ENCODE peak calls at places on chromosomes 7 and 10, in five cellular contexts. One of them, this sample, is unnamed.

GRCh38 chr7:128381161-128381821 is 19.8 kb upstream of the PRRT4 start:
- DNase-seq in brain microvascular endothelial cell: no peak
- DNase-seq in Panc1: no peak
- DNase-seq in AG04449: no peak
- DNase-seq in coronary artery: peak
- DNase-seq in this sample: no peak

GRCh38 chr7:138126928-138127327 is 50.7 kb downstream of the AKR1D1 start:
- DNase-seq in brain microvascular endothelial cell: no peak
- DNase-seq in Panc1: no peak
- DNase-seq in AG04449: no peak
- DNase-seq in coronary artery: no peak
- DNase-seq in this sample: no peak

GRCh38 chr7:157807510-157807909 is 470.7 kb downstream of the DNAJB6 start:
- DNase-seq in brain microvascular endothelial cell: peak
- DNase-seq in Panc1: no peak
- DNase-seq in AG04449: no peak
- DNase-seq in coronary artery: no peak
- DNase-seq in this sample: no peak

GRCh38 chr7:94509264-94509878 is at the start of gene CASD1:
- DNase-seq in brain microvascular endothelial cell: peak
- DNase-seq in Panc1: no peak
- DNase-seq in AG04449: no peak
- DNase-seq in coronary artery: peak
- DNase-seq in this sample: no peak

GRCh38 chr10:132498562-132499366 is 38.8 kb upstream of the INPP5A start:
- DNase-seq in brain microvascular endothelial cell: no peak
- DNase-seq in Panc1: no peak
- DNase-seq in AG04449: no peak
- DNase-seq in coronary artery: no peak
- DNase-seq in this sample: no peak

GRCh38 chr10:499991-500390 is 189.5 kb downstream of the DIP2C start:
- DNase-seq in brain microvascular endothelial cell: no peak
- DNase-seq in Panc1: no peak
- DNase-seq in AG04449: no peak
- DNase-seq in coronary artery: no peak
- DNase-seq in this sample: no peak

GRCh38 chr7:45712872-45713668 is 138.9 kb downstream of the ADCY1 start:
- DNase-seq in brain microvascular endothelial cell: no peak
- DNase-seq in Panc1: no peak
- DNase-seq in AG04449: no peak
- DNase-seq in coronary artery: no peak
- DNase-seq in this sample: no peak

GRCh38 chr7:47153076-47153475 is 428.8 kb downstream of the TNS3 start:
- DNase-seq in brain microvascular endothelial cell: peak
- DNase-seq in Panc1: no peak
- DNase-seq in AG04449: peak
- DNase-seq in coronary artery: no peak
- DNase-seq in this sample: peak

GRCh38 chr10:130045091-130045652 is 65.5 kb downstream of the C10orf143 start:
- DNase-seq in brain microvascular endothelial cell: no peak
- DNase-seq in Panc1: no peak
- DNase-seq in AG04449: no peak
- DNase-seq in coronary artery: peak
- DNase-seq in this sample: no peak
- TF ChIP-seq CTCF in brain microvascular endothelial cell: no peak
- TF ChIP-seq CTCF in Panc1: peak
- TF ChIP-seq CTCF in AG04449: peak
- TF ChIP-seq CTCF in coronary artery: no peak
- TF ChIP-seq CTCF in this sample: no peak

GRCh38 chr7:116671681-116672595 is at the start of gene MET:
- DNase-seq in brain microvascular endothelial cell: peak
- DNase-seq in Panc1: peak
- DNase-seq in AG04449: no peak
- DNase-seq in coronary artery: peak
- DNase-seq in this sample: no peak

GRCh38 chr7:116672596-116673503 is 854 bp downstream of the MET start:
- DNase-seq in brain microvascular endothelial cell: no peak
- DNase-seq in Panc1: no peak
- DNase-seq in AG04449: no peak
- DNase-seq in coronary artery: no peak
- DNase-seq in this sample: no peak

GRCh38 chr7:116671111-116671510 is 885 bp upstream of the MET start:
- DNase-seq in brain microvascular endothelial cell: no peak
- DNase-seq in Panc1: no peak
- DNase-seq in AG04449: no peak
- DNase-seq in coronary artery: no peak
- DNase-seq in this sample: no peak

GRCh38 chr7:116674508-116675173 is 2.6 kb downstream of the MET start:
- DNase-seq in brain microvascular endothelial cell: no peak
- DNase-seq in Panc1: no peak
- DNase-seq in AG04449: no peak
- DNase-seq in coronary artery: no peak
- DNase-seq in this sample: no peak

DNA sequence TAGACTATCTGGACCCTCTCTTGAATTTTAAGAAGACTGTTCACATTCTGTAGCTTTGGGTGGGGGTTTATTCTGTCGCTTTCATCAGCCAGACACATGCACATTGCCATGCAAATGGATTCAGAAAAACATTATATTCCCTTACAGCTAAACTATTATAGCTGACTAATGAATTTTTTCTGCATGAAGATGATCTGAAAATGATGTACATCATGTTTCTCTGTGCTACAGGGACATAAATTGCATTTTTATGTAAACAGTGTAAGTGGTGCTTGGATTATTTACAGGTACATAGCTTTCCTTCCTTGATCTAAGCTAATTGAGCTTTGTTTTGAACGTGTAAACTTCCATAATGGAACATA is 1.5 kb downstream of the MET start:
- DNase-seq in brain microvascular endothelial cell: no peak
- DNase-seq in Panc1: no peak
- DNase-seq in AG04449: no peak
- DNase-seq in coronary artery: no peak
- DNase-seq in this sample: no peak
- H3K4me3 ChIP-seq in brain microvascular endothelial cell: peak
- H3K4me3 ChIP-seq in Panc1: peak
- H3K4me3 ChIP-seq in AG04449: peak
- H3K4me3 ChIP-seq in coronary artery: peak
- H3K4me3 ChIP-seq in this sample: peak

GRCh38 chr7:140494877-140495276 is 15.6 kb upstream of the MKRN1 start:
- DNase-seq in brain microvascular endothelial cell: no peak
- DNase-seq in Panc1: no peak
- DNase-seq in AG04449: no peak
- DNase-seq in coronary artery: no peak
- DNase-seq in this sample: no peak
- TF ChIP-seq CTCF in brain microvascular endothelial cell: no peak
- TF ChIP-seq CTCF in Panc1: no peak
- TF ChIP-seq CTCF in AG04449: no peak
- TF ChIP-seq CTCF in coronary artery: no peak
- TF ChIP-seq CTCF in this sample: no peak

GRCh38 chr7:92808006-92808405 is 28.4 kb downstream of the CDK6 start:
- DNase-seq in brain microvascular endothelial cell: no peak
- DNase-seq in Panc1: no peak
- DNase-seq in AG04449: no peak
- DNase-seq in coronary artery: no peak
- DNase-seq in this sample: no peak

GRCh38 chr7:92809397-92810241 is 26.8 kb downstream of the CDK6 start:
- DNase-seq in brain microvascular endothelial cell: peak
- DNase-seq in Panc1: peak
- DNase-seq in AG04449: peak
- DNase-seq in coronary artery: no peak
- DNase-seq in this sample: peak

GRCh38 chr7:92808635-92809034 is 27.7 kb downstream of the CDK6 start:
- DNase-seq in brain microvascular endothelial cell: no peak
- DNase-seq in Panc1: no peak
- DNase-seq in AG04449: no peak
- DNase-seq in coronary artery: no peak
- DNase-seq in this sample: no peak

GRCh38 chr7:92811158-92811557 is 25.2 kb downstream of the CDK6 start:
- DNase-seq in brain microvascular endothelial cell: no peak
- DNase-seq in Panc1: no peak
- DNase-seq in AG04449: no peak
- DNase-seq in coronary artery: no peak
- DNase-seq in this sample: no peak

DNA sequence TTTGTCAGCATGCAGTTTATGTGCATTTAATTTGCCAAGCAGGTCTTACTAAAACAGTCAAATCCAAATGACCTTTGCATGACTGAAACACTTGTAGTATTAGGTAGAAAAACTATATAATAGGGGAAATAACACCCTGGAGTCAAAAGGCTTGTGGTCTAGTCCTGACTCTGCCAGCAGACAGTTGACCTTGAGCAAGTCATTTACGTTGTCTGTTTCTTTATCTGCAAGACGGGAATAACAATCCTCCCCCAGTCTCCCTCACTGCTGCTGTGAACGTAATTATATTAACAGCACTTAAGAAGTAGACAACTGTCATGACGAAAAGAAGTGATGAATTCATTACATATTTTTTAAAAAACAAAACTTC is 26.1 kb downstream of the CDK6 start:
- DNase-seq in brain microvascular endothelial cell: peak
- DNase-seq in Panc1: no peak
- DNase-seq in AG04449: no peak
- DNase-seq in coronary artery: no peak
- DNase-seq in this sample: no peak
- H3K4me3 ChIP-seq in brain microvascular endothelial cell: no peak
- H3K4me3 ChIP-seq in Panc1: no peak
- H3K4me3 ChIP-seq in AG04449: no peak
- H3K4me3 ChIP-seq in coronary artery: no peak
- H3K4me3 ChIP-seq in this sample: no peak

GRCh38 chr7:105799006-105799405 is 77.4 kb downstream of the ATXN7L1 start:
- DNase-seq in brain microvascular endothelial cell: no peak
- DNase-seq in Panc1: no peak
- DNase-seq in AG04449: no peak
- DNase-seq in coronary artery: no peak
- DNase-seq in this sample: no peak

GRCh38 chr7:105794741-105795729 is 81.4 kb downstream of the ATXN7L1 start:
- DNase-seq in brain microvascular endothelial cell: no peak
- DNase-seq in Panc1: no peak
- DNase-seq in AG04449: no peak
- DNase-seq in coronary artery: peak
- DNase-seq in this sample: no peak

GRCh38 chr7:105796365-105796764 is 80.0 kb downstream of the ATXN7L1 start:
- DNase-seq in brain microvascular endothelial cell: peak
- DNase-seq in Panc1: no peak
- DNase-seq in AG04449: no peak
- DNase-seq in coronary artery: no peak
- DNase-seq in this sample: no peak

GRCh38 chr7:105799677-105800076 is 76.7 kb downstream of the ATXN7L1 start:
- DNase-seq in brain microvascular endothelial cell: no peak
- DNase-seq in Panc1: no peak
- DNase-seq in AG04449: no peak
- DNase-seq in coronary artery: peak
- DNase-seq in this sample: no peak

DNA sequence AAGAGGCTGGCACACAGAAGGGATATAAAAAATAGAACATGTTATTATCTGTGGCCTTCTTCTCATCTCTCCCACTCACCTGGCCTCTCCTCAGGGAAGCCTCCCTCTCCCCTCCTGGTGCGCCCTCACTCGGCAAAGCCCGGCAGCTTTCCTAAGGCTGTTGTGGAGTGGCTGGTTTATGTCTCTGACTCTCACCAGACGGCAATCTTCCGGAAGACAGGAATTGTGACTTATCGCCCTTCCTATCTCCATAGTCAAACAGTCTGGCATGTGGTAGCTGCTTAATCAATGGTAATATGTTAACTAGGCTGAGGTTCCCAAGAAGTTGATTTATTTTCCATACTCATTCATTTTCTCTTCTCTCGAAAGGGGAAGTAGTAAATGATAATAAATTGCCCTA is 78.7 kb downstream of the ATXN7L1 start:
- DNase-seq in brain microvascular endothelial cell: no peak
- DNase-seq in Panc1: no peak
- DNase-seq in AG04449: no peak
- DNase-seq in coronary artery: no peak
- DNase-seq in this sample: no peak
- TF ChIP-seq CTCF in brain microvascular endothelial cell: no peak
- TF ChIP-seq CTCF in Panc1: no peak
- TF ChIP-seq CTCF in AG04449: no peak
- TF ChIP-seq CTCF in coronary artery: no peak
- TF ChIP-seq CTCF in this sample: no peak

GRCh38 chr7:82410461-82410860 is 33.1 kb downstream of the CACNA2D1 start:
- DNase-seq in brain microvascular endothelial cell: no peak
- DNase-seq in Panc1: no peak
- DNase-seq in AG04449: no peak
- DNase-seq in coronary artery: no peak
- DNase-seq in this sample: no peak
- H3K4me3 ChIP-seq in brain microvascular endothelial cell: no peak
- H3K4me3 ChIP-seq in Panc1: no peak
- H3K4me3 ChIP-seq in AG04449: no peak
- H3K4me3 ChIP-seq in coronary artery: no peak
- H3K4me3 ChIP-seq in this sample: peak